ENCODE peak calls at places on chromosomes 4 and X, in four cellular contexts. S is nephron progenitor cell, L is pancreas, J is A549. D is an unnamed sample.

GRCh38 chr4:24810016-24810415 is 14.6 kb downstream of the SOD3 start:
- DNase-seq in S (no peak), L (no peak), J (no peak), D (no peak)

GRCh38 chr4:2406920-2407319 is 11.5 kb downstream of the ZFYVE28 start:
- DNase-seq in S (no peak), L (no peak), J (no peak), D (no peak)

GRCh38 chrX:22278375-22278774 is 5.7 kb downstream of the CBLL2 start:
- DNase-seq in S (no peak), L (no peak), J (peak; percentile 4), D (no peak)

GRCh38 chr4:154416183-154416543 is 75.4 kb downstream of the DCHS2 start:
- DNase-seq in S (peak; percentile 58), L (no peak), J (no peak), D (peak; percentile 10)

GRCh38 chr4:6308890-6309643 is 39.4 kb downstream of the WFS1 start:
- DNase-seq in S (peak; percentile 62), L (no peak), J (no peak), D (no peak)

GRCh38 chrX:3806630-3807029 is 93.2 kb upstream of the PRKX start:
- DNase-seq in S (peak; percentile 8), L (no peak), J (no peak), D (no peak)

GRCh38 chr4:75729836-75730235 is 5.5 kb downstream of the USO1 start:
- DNase-seq in S (no peak), L (no peak), J (no peak), D (no peak)

GRCh38 chr4:163157157-163157556 is 9.5 kb downstream of the NAF1 start:
- DNase-seq in S (no peak), L (no peak), J (no peak), D (no peak)

GRCh38 chrX:129932792-129933321 is 26.9 kb downstream of the UTP14A start:
- DNase-seq in S (peak; percentile 35), L (peak; percentile 10), J (peak; percentile 38), D (no peak)

GRCh38 chr4:8281519-8282133 is 12.1 kb downstream of the HTRA3 start:
- DNase-seq in S (no peak), L (no peak), J (no peak), D (no peak)

GRCh38 chr4:54614094-54614493 is 43.7 kb upstream of the KIT start:
- DNase-seq in S (no peak), L (no peak), J (no peak), D (no peak)

GRCh38 chr4:174828845-174829701 is at the start of gene GLRA3:
- DNase-seq in S (peak; percentile 92), L (peak; percentile 54), J (peak; percentile 67), D (peak; percentile 13)

GRCh38 chr4:169730564-169730963 is 27.2 kb downstream of the HPF1 start:
- DNase-seq in S (no peak), L (no peak), J (no peak), D (no peak)

GRCh38 chr4:86302242-86302641 is 57.6 kb downstream of the MAPK10 start:
- DNase-seq in S (peak; percentile 53), L (peak; percentile 18), J (no peak), D (no peak)

GRCh38 chr4:8478801-8479744 is 38.5 kb downstream of the TRMT44 start:
- DNase-seq in S (no peak), L (no peak), J (no peak), D (no peak)

GRCh38 chrX:31832263-31832662 is 760.4 kb upstream of the FTHL17 start:
- DNase-seq in S (no peak), L (no peak), J (no peak), D (no peak)

GRCh38 chrX:128518508-128518907 is 466.3 kb upstream of the ACTRT1 start:
- DNase-seq in S (no peak), L (no peak), J (no peak), D (no peak)
- TF ChIP-seq CTCF in S (peak; percentile 33), L (no peak), J (no peak), D (no peak)

GRCh38 chrX:103774070-103774642 is 2.5 kb upstream of the PLP1 start:
- DNase-seq in S (no peak), L (no peak), J (peak; percentile 12), D (no peak)
- TF ChIP-seq CTCF in S (no peak), L (peak; percentile 40), J (peak; percentile 41), D (no peak)

GRCh38 chrX:65451663-65452062 is 82.9 kb downstream of the LAS1L start:
- DNase-seq in S (peak; percentile 10), L (no peak), J (no peak), D (peak; percentile 30)
- TF ChIP-seq CTCF in S (peak; percentile 46), L (peak; percentile 56), J (peak; percentile 27), D (peak; percentile 51)

GRCh38 chr4:90328558-90328957 is 201.4 kb downstream of the CCSER1 start:
- DNase-seq in S (no peak), L (no peak), J (no peak), D (no peak)
- TF ChIP-seq CTCF in S (no peak), L (no peak), J (no peak), D (no peak)

DNA sequence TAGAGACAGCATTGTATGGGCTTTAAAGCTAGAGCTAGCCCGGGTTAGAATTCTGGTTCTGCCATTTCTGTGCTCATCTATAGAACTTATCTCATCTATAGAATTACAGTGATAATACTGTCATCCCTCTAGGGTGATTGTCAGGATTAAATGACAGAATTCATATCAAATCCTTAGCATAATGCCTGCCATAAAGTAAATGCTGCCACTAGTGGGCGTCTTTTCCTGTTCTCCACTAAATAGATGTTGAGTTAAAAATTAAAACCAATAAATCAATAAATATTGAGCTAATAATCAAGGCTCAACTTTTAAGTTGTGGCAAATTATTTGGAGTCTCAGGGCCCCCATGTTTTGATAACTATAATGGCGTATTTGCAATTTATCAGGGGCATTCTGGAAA is 19.7 kb downstream of the GRIA3 start:
- DNase-seq in S (no peak), L (no peak), J (no peak), D (no peak)
- TF ChIP-seq CTCF in S (no peak), L (no peak), J (peak; percentile 8), D (no peak)

GRCh38 chrX:72609313-72609712 is 36.7 kb upstream of the HDAC8 start:
- DNase-seq in S (no peak), L (no peak), J (peak; percentile 13), D (no peak)
- TF ChIP-seq CTCF in S (no peak), L (no peak), J (peak; percentile 36), D (no peak)

D was measured in GM10248.